ENCODE peak calls at places on chromosomes 11 and 22, in eight cellular contexts. F is activated CD4-positive, alpha-beta T cell treated with anti-CD3 and anti-CD28 coated beads for 24 hours; N is activated gamma-delta T cell; Z is aorta; E is EL; M is stimulated activated CD4-positive, alpha-beta T cell treated with anti-CD3 and anti-CD28 coated beads, TNF-alpha, amount 100 ng/mL, for 24 hours; T is activated CD4-positive, alpha-beta memory T cell treated with anti-CD3 and anti-CD28 coated beads, Interleukin-2, amount 10 ng/mL, durations not matched to agents 7 days and 5 days; K is GM10248. U is an unnamed sample.
A peak's percentile ranks its signal among the peaks of the same experiment; 100 is the strongest.

GRCh38 chr11:7046474-7046873 is 26.2 kb downstream of the NLRP14 start:
- DNase-seq in M (no peak), K (no peak), N (no peak), T (no peak), F (no peak), E (peak; percentile 46), Z (no peak), U (no peak)

GRCh38 chr11:108069947-108070346 is 51.4 kb upstream of the ACAT1 start:
- DNase-seq in Z (no peak), M (no peak), T (no peak), E (peak; percentile 75), F (no peak), K (peak; percentile 13), N (no peak), U (no peak)

GRCh38 chr22:35334010-35334409 is 34.3 kb downstream of the TOM1 start:
- DNase-seq in T (no peak), N (no peak), E (no peak), Z (no peak), F (no peak), K (peak; percentile 47), M (peak; percentile 49), U (peak; percentile 31)

GRCh38 chr11:64743591-64744543 is at the start of gene RASGRP2:
- DNase-seq in T (peak; percentile 92), F (peak; percentile 66), M (peak; percentile 65), N (peak; percentile 73), K (peak; percentile 76), E (peak; percentile 37), Z (peak; percentile 96), U (peak; percentile 93)

GRCh38 chr11:2263012-2263565 is 7.3 kb downstream of the ASCL2 start:
- DNase-seq in M (no peak), K (no peak), T (no peak), Z (no peak), F (no peak), N (no peak), E (no peak), U (no peak)

GRCh38 chr11:60870276-60870675 is 2.9 kb downstream of the ZP1 start:
- DNase-seq in K (no peak), N (no peak), T (no peak), Z (no peak), M (no peak), F (no peak), E (no peak), U (no peak)

GRCh38 chr11:69013009-69013951 is at the start of gene MRGPRF:
- DNase-seq in Z (peak; percentile 99), F (no peak), E (peak; percentile 92), M (no peak), T (no peak), N (no peak), K (no peak), U (peak; percentile 95)

GRCh38 chr22:45237065-45237990 is 3.4 kb downstream of the KIAA0930 start:
- DNase-seq in M (no peak), Z (no peak), T (no peak), E (no peak), K (no peak), N (no peak), F (no peak), U (no peak)

GRCh38 chr11:44008698-44009097 is 39.1 kb upstream of the ACCSL start:
- DNase-seq in Z (no peak), T (no peak), K (no peak), N (no peak), E (no peak), M (no peak), F (no peak), U (no peak)

GRCh38 chr22:42412744-42413220 is 19.4 kb downstream of the NFAM1 start:
- DNase-seq in K (no peak), T (no peak), N (no peak), Z (no peak), M (no peak), F (no peak), E (no peak), U (no peak)

GRCh38 chr11:36376315-36376887 is 80.3 kb downstream of the PRR5L start:
- DNase-seq in F (no peak), K (no peak), Z (peak; percentile 82), M (no peak), T (peak; percentile 34), E (peak; percentile 70), N (no peak), U (peak; percentile 62)

GRCh38 chr11:124970925-124971324 is 16.9 kb downstream of the CCDC15 start:
- DNase-seq in T (no peak), N (no peak), E (peak; percentile 33), K (no peak), Z (no peak), F (no peak), M (no peak), U (no peak)

GRCh38 chr11:34501500-34501899 is 12.1 kb downstream of the ELF5 start:
- DNase-seq in T (no peak), M (no peak), F (no peak), N (no peak), K (no peak), Z (no peak), E (peak; percentile 82), U (no peak)

GRCh38 chr11:73178681-73179080 is 36.6 kb upstream of the FCHSD2 start:
- DNase-seq in F (no peak), E (no peak), T (no peak), Z (peak; percentile 9), N (no peak), K (no peak), M (no peak), U (no peak)

GRCh38 chr22:36253523-36254490 is 874 bp downstream of the APOL1 start:
- DNase-seq in Z (no peak), N (no peak), K (no peak), M (peak; percentile 57), F (no peak), E (no peak), T (no peak), U (no peak)

GRCh38 chr22:40853961-40854360 is 2.5 kb downstream of the ST13 start:
- DNase-seq in F (no peak), M (no peak), T (no peak), K (no peak), Z (no peak), N (no peak), E (peak; percentile 15), U (no peak)

GRCh38 chr11:73439002-73439843 is 63.0 kb downstream of the RELT start:
- DNase-seq in E (no peak), T (no peak), Z (no peak), F (no peak), M (no peak), N (no peak), K (no peak), U (no peak)

U was measured in Right ventricle myocardium superior.